ENCODE peak calls at places on chromosomes 11 and 22, in four cellular contexts. E, S, T and Q are unnamed samples. For H3K4me1, the result is how much of the 10 kb centered on the place peaks cover.

GRCh38 chr11:5486421-5486820 is 2.1 kb upstream of the OR52D1 start:
- DNase-seq in S (no peak), T (no peak), E (no peak), Q (no peak)

GRCh38 chr22:21951931-21952465 is 650 bp downstream of the PPM1F start:
- DNase-seq in S (peak), E (peak), T (no peak), Q (no peak)

GRCh38 chr22:50089231-50090140 is at the start of gene MOV10L1:
- DNase-seq in T (no peak), E (peak), S (no peak), Q (no peak)

GRCh38 chr11:47786373-47786772 is 19.2 kb upstream of the FNBP4 start:
- DNase-seq in E (no peak), S (no peak), T (no peak), Q (no peak)

GRCh38 chr22:50473855-50474671 is 772 bp downstream of the SBF1 start:
- DNase-seq in T (no peak), E (peak), S (peak), Q (no peak)

GRCh38 chr11:126561327-126561893 is 205.9 kb downstream of the ST3GAL4 start:
- DNase-seq in E (no peak), S (peak), T (peak), Q (no peak)

GRCh38 chr22:19854778-19855503 is at the start of the genes GNB1L and RTL10:
- DNase-seq in T (peak), S (peak), E (peak), Q (peak)

GRCh38 chr22:28241637-28242290 is 322.7 kb upstream of the PITPNB start:
- DNase-seq in E (no peak), S (no peak), T (no peak), Q (no peak)

GRCh38 chr11:18168372-18168771 is 4.3 kb upstream of the MRGPRX4 start:
- DNase-seq in T (no peak), E (no peak), S (no peak), Q (no peak)

GRCh38 chr22:31187627-31188026 is 24.5 kb upstream of the LIMK2 start:
- DNase-seq in S (no peak), E (no peak), T (no peak), Q (no peak)

GRCh38 chr11:96329419-96329818 is 13.6 kb downstream of the MAML2 start:
- DNase-seq in S (no peak), E (no peak), T (no peak), Q (no peak)

GRCh38 chr11:96328395-96329010 is 14.5 kb downstream of the MAML2 start:
- DNase-seq in E (no peak), S (no peak), T (no peak), Q (no peak)

GRCh38 chr11:96330511-96330859 is 12.5 kb downstream of the MAML2 start:
- DNase-seq in T (no peak), E (no peak), S (no peak), Q (no peak)

GRCh38 chr11:96331556-96332168 is 11.3 kb downstream of the MAML2 start:
- DNase-seq in T (no peak), E (no peak), S (no peak), Q (no peak)

GRCh38 chr11:96329855-96330510 is 13.0 kb downstream of the MAML2 start:
- DNase-seq in S (no peak), T (no peak), E (no peak), Q (no peak)
- H3K4me1 ChIP-seq in S (under half), T (under half), E (half or more), Q (half or more)

GRCh38 chr22:25760294-25760693 is 18.3 kb downstream of the MYO18B start:
- DNase-seq in S (no peak), T (no peak), E (no peak), Q (no peak)
- H3K4me1 ChIP-seq in S (under half), T (under half), E (under half), Q (under half)

DNA sequence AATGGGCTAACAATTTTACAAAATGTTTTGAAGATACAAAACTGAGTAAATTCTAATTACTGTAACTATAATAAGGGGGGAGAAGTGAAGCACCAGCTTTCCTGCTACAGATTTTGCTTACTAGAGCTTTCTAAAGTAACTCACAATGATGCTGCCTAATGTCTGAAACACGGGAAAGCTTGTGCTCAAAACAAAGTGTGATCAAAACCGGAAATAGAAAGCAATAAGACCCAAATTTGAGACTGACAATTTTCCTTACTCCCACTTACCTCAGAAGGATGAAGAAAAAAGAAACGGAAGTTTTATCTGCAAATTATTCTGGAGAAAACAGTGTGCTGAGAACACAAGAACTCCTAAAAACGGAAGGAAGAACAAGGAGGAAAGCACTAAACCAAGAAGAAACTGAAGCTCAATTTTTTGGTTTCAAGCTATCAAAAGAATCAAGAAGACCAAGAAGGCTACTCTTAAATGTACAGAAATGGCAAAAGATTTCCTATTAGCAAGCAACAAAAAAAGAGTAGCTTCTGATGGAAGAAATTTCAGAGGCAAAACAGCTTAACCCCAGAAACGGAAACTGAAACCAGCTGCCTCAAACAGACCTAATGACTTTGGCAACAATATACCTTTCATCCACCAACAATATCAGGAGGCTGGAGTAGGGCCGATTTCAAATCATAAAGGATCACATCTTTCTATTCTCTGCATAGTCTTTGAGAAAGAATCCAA is 33.4 kb downstream of the AMBRA1 start:
- DNase-seq in S (peak), E (no peak), T (no peak), Q (no peak)
- H3K4me1 ChIP-seq in S (under half), E (half or more), T (under half), Q (under half)

GRCh38 chr11:33471541-33471940 is 214.4 kb downstream of the HIPK3 start:
- DNase-seq in E (no peak), T (no peak), S (no peak), Q (no peak)
- H3K4me1 ChIP-seq in E (under half), T (under half), S (under half), Q (under half)

DNA sequence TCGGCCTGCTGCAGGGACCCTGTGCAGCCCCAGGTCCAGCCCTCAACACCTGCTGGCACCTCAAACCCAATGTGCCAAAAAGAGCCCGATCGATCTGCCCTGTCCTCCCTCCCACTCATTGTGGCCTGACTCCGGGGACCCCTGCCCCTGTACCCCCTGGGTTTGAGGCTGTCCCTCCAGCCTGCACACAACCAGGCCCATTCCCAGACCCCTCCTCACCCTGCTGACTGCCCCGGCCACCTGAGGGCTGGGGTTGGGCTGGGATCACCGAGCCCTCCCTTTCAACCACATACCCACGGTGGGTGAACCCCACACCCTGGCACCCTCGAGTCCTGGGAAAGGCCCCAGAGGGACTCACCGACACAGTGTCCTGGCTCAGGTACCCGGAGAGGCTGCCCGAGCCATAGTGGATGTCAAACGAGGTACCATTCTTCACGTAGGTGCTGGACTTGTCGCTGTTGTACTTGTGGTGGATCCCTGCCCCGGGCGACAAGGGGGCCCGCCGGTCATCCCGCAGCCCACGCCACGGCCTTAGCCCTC is 5.0 kb downstream of the CTSD start:
- DNase-seq in S (no peak), T (no peak), E (no peak), Q (no peak)
- H3K4me1 ChIP-seq in S (under half), T (under half), E (half or more), Q (half or more)

GRCh38 chr11:111392552-111392951 is 13.5 kb upstream of the POU2AF1 start:
- DNase-seq in T (no peak), E (no peak), S (no peak), Q (no peak)
- H3K4me1 ChIP-seq in T (under half), E (under half), S (under half), Q (under half)

DNA sequence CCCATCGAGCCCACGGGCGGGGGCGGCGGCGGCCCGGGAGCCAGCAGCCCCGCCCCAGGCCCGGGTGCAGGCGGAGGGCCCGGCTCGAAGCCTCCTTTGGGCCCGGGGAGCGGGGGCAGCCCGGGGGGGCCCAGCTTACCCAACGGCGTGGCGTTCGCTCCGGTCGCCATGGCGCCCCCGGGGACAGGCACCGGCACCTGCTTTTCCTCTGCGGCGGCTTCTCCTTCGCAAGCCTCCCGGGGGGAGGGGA is 194 bp downstream of the SF1 start:
- DNase-seq in E (no peak), S (no peak), T (no peak), Q (no peak)
- H3K4me1 ChIP-seq in E (half or more), S (under half), T (under half), Q (half or more)

DNA sequence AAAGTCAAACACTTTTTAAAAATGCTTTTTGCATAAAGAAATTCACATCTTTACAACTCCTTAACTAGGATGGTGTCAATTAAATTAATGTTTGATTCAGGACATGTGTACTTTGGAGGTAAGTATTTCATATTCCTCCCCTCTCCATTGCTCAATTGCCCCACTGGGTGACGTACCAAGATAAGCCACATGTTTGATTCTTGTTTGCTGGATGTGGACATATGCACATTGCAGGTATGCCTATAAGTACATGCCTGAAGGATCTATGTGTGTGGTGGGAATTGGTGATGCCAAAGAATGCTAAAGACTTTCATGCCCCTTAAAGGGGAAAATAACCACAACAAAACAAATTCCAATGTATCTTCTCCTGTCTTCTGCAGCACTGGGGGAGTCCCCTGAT is 5.8 kb downstream of the CD44 start:
- DNase-seq in E (no peak), T (no peak), S (no peak), Q (no peak)
- H3K4me1 ChIP-seq in E (half or more), T (half or more), S (under half), Q (half or more)